ENCODE peak calls at places on chromosomes 5 and 9, in seven cellular contexts. U, E, S, J, Q, X and C are unnamed samples.
A peak's percentile ranks its signal among the peaks of the same experiment; 100 is the strongest.

GRCh38 chr9:86176468-86176867 is 77.1 kb upstream of the GOLM1 start:
- DNase-seq in E (no peak), J (no peak), U (no peak), X (peak; percentile 15), Q (no peak), S (no peak), C (no peak)

GRCh38 chr5:16108418-16108817 is 71.2 kb downstream of the MARCHF11 start:
- DNase-seq in Q (no peak), J (no peak), X (no peak), U (no peak), S (no peak), E (no peak), C (no peak)

GRCh38 chr5:141940695-141941271 is 17.1 kb downstream of the DELE1 start:
- DNase-seq in U (no peak), S (no peak), E (peak; percentile 33), X (peak; percentile 23), Q (peak; percentile 38), J (no peak), C (no peak)

GRCh38 chr9:12956261-12956660 is 181.4 kb downstream of the LURAP1L start:
- DNase-seq in E (no peak), X (no peak), Q (no peak), J (no peak), S (no peak), U (no peak), C (no peak)

GRCh38 chr5:142944140-142944539 is 174.0 kb downstream of the ARHGAP26 start:
- DNase-seq in J (no peak), X (no peak), Q (no peak), E (no peak), S (no peak), U (no peak), C (no peak)

GRCh38 chr9:110900917-110901316 is 137.4 kb downstream of the LPAR1 start:
- DNase-seq in E (no peak), Q (no peak), S (peak; percentile 13), X (no peak), J (no peak), U (no peak), C (no peak)

GRCh38 chr5:24788829-24789509 is 144.2 kb upstream of the CDH10 start:
- DNase-seq in Q (no peak), E (no peak), S (no peak), J (no peak), X (no peak), U (no peak), C (no peak)

GRCh38 chr5:176383961-176384360 is 4.4 kb downstream of the NOP16 start:
- DNase-seq in Q (no peak), S (no peak), X (no peak), U (no peak), E (no peak), J (no peak), C (no peak)

GRCh38 chr5:68178579-68178978 is 37.0 kb upstream of the PIK3R1 start:
- DNase-seq in S (no peak), U (no peak), J (no peak), Q (no peak), E (no peak), X (peak; percentile 6), C (no peak)

GRCh38 chr9:123562844-123563346 is 206.9 kb downstream of the CRB2 start:
- DNase-seq in E (no peak), Q (peak; percentile 38), S (no peak), J (no peak), X (no peak), U (no peak), C (peak; percentile 65)

GRCh38 chr5:102755691-102756371 is 726 bp downstream of the PAM start:
- DNase-seq in X (peak; percentile 62), Q (peak; percentile 84), U (peak; percentile 76), J (peak; percentile 55), S (peak; percentile 74), E (peak; percentile 39), C (peak; percentile 84)

GRCh38 chr9:89293014-89293413 is 18.0 kb upstream of the CKS2 start:
- DNase-seq in Q (no peak), U (no peak), X (no peak), J (no peak), S (no peak), E (no peak), C (no peak)

GRCh38 chr5:150448353-150448752 is 1.2 kb downstream of the RPS14 start:
- DNase-seq in J (no peak), X (no peak), E (no peak), U (no peak), Q (no peak), S (no peak), C (peak; percentile 37)

GRCh38 chr9:94860678-94861588 is 134.4 kb downstream of the AOPEP start:
- DNase-seq in E (no peak), U (no peak), J (peak; percentile 31), Q (no peak), X (no peak), S (peak; percentile 80), C (peak; percentile 94)

GRCh38 chr5:160423025-160423554 is 1.4 kb downstream of the PTTG1 start:
- DNase-seq in J (no peak), Q (no peak), S (no peak), U (no peak), X (no peak), E (no peak), C (peak; percentile 36)

GRCh38 chr9:78860806-78861475 is 564.0 kb downstream of the PSAT1 start:
- DNase-seq in Q (no peak), E (no peak), X (no peak), U (no peak), S (no peak), J (no peak), C (no peak)

GRCh38 chr9:85900504-85901201 is 40.3 kb upstream of the NAA35 start:
- DNase-seq in U (no peak), S (peak; percentile 39), X (peak; percentile 15), E (no peak), J (no peak), Q (no peak), C (peak; percentile 56)

GRCh38 chr5:179908528-179908927 is 831 bp upstream of the TBC1D9B start:
- DNase-seq in U (peak; percentile 32), X (no peak), Q (no peak), J (no peak), S (no peak), E (no peak), C (no peak)
- TF ChIP-seq CTCF in U (peak; percentile 79), X (no peak), Q (no peak), J (no peak), S (no peak), E (no peak), C (no peak)

GRCh38 chr5:148374693-148375360 is 8.9 kb upstream of the FBXO38 start:
- DNase-seq in S (no peak), X (peak; percentile 24), Q (peak; percentile 28), U (peak; percentile 72), E (no peak), J (no peak), C (peak; percentile 51)
- TF ChIP-seq CTCF in S (peak; percentile 61), X (peak; percentile 58), Q (peak; percentile 38), U (peak; percentile 89), E (peak; percentile 68), J (peak; percentile 53), C (peak; percentile 73)

GRCh38 chr5:8952147-8952546 is 593.7 kb downstream of the SEMA5A start:
- DNase-seq in J (no peak), Q (no peak), U (no peak), S (no peak), E (no peak), X (no peak), C (no peak)

GRCh38 chr5:8956659-8957058 is 589.2 kb downstream of the SEMA5A start:
- DNase-seq in Q (no peak), U (no peak), X (no peak), E (no peak), S (no peak), J (no peak), C (no peak)

GRCh38 chr5:8953016-8953415 is 592.9 kb downstream of the SEMA5A start:
- DNase-seq in Q (no peak), U (no peak), E (no peak), J (no peak), X (no peak), S (no peak), C (peak; percentile 53)

GRCh38 chr5:8953911-8954310 is 592.0 kb downstream of the SEMA5A start:
- DNase-seq in Q (no peak), E (no peak), X (no peak), J (no peak), U (no peak), S (no peak), C (no peak)

DNA sequence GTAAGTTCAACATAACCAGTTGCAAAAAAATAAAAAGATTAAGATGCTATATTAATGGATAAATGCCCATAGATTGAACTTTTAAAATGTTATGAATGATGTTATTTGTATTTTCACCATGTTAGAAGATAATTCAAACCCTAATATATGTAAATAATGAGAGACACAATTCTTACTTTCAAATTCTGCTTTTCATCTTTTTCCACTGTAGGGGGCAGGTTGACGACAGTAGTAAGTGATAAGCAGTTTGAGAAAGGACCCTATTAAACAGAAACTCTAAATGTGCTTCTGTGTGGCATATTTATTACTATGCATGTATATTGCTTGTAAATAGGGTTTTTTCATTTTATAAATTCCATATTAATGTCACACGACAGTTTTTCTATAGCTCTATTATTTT is 591.1 kb downstream of the SEMA5A start:
- DNase-seq in E (no peak), Q (no peak), U (no peak), X (no peak), J (no peak), S (no peak), C (no peak)
- TF ChIP-seq CTCF in E (no peak), Q (no peak), U (no peak), X (no peak), J (no peak), S (no peak), C (no peak)

DNA sequence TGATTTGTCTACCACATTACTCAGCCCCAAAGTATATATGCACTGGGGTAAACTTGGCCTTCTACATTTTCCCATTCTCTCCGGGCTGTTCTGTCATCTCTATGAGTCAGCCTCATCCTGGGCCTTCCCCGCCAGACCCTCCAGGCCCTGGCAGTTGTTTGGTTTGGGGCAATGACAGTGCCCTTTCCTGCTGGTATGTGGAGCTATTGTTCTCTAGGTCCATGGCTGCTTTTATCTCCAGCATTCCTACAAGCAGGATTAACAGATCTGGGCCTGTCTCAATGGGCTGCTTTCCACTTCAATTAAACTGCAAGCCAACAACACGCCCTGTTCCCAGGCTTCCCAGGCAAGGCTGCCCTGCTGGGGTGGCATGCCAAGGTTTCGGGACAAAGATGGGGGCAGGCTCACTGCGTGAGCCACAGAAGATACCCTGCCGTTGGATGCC is 136.4 kb downstream of the SLIT3 start:
- DNase-seq in U (no peak), X (peak; percentile 84), Q (no peak), S (no peak), E (peak; percentile 10), J (peak; percentile 24), C (no peak)
- TF ChIP-seq CTCF in U (no peak), X (no peak), Q (no peak), S (no peak), E (no peak), J (no peak), C (no peak)